ENCODE peak calls at places on chromosomes 5 and 9, in four cellular contexts. Z, W, P and U are unnamed samples.

GRCh38 chr5:55407059-55407684 is 99.4 kb downstream of the MTREX start:
- DNase-seq in Z (no peak), W (peak), P (no peak), U (peak)

GRCh38 chr5:132427285-132428146 is 58.0 kb downstream of the SLC22A5 start:
- DNase-seq in Z (peak), W (no peak), P (no peak), U (peak)

GRCh38 chr5:133819977-133820471 is 148.4 kb downstream of the C5orf15 start:
- DNase-seq in Z (no peak), W (no peak), P (no peak), U (no peak)

GRCh38 chr5:68252678-68253520 is 37.3 kb downstream of the PIK3R1 start:
- DNase-seq in Z (peak), W (peak), P (no peak), U (peak)

GRCh38 chr5:124880903-124881302 is 134.5 kb upstream of the ZNF608 start:
- DNase-seq in Z (no peak), W (no peak), P (no peak), U (no peak)

GRCh38 chr5:119267958-119268386 is 87.8 kb upstream of the TNFAIP8 start:
- DNase-seq in Z (peak), W (peak), P (peak), U (peak)

GRCh38 chr9:96232539-96233241 is 69.3 kb downstream of the HSD17B3 start:
- DNase-seq in Z (no peak), W (peak), P (no peak), U (peak)

GRCh38 chr5:75053286-75054109 is 1.1 kb upstream of the GCNT4 start:
- DNase-seq in Z (peak), W (peak), P (no peak), U (peak)

GRCh38 chr9:112327718-112328450 is 5.5 kb downstream of the PTBP3 start:
- DNase-seq in Z (no peak), W (no peak), P (no peak), U (peak)

GRCh38 chr5:98458004-98458403 is 315.5 kb upstream of the RGMB start:
- DNase-seq in Z (no peak), W (no peak), P (no peak), U (no peak)

GRCh38 chr9:68979538-68980314 is 34.2 kb downstream of the PRKACG start:
- DNase-seq in Z (no peak), W (no peak), P (no peak), U (no peak)

GRCh38 chr5:80937591-80937990 is 22.6 kb upstream of the RASGRF2 start:
- DNase-seq in Z (no peak), W (peak), P (no peak), U (peak)

GRCh38 chr5:78538240-78538850 is 110.2 kb downstream of the LHFPL2 start:
- DNase-seq in Z (no peak), W (no peak), P (no peak), U (peak)

GRCh38 chr5:78536797-78537196 is 111.8 kb downstream of the LHFPL2 start:
- DNase-seq in Z (no peak), W (no peak), P (no peak), U (no peak)

GRCh38 chr5:78537406-78537805 is 111.2 kb downstream of the LHFPL2 start:
- DNase-seq in Z (no peak), W (no peak), P (no peak), U (no peak)

GRCh38 chr5:78540335-78541057 is 108.1 kb downstream of the LHFPL2 start:
- DNase-seq in Z (no peak), W (no peak), P (no peak), U (no peak)

GRCh38 chr5:78537821-78538220 is 110.8 kb downstream of the LHFPL2 start:
- DNase-seq in Z (no peak), W (peak), P (no peak), U (peak)
- TF ChIP-seq CTCF in Z (peak), W (peak), P (peak), U (peak)

GRCh38 chr9:132548971-132549649 is 33.3 kb upstream of the BARHL1 start:
- DNase-seq in Z (no peak), W (no peak), P (no peak), U (no peak)

GRCh38 chr9:132547436-132547835 is 35.0 kb upstream of the BARHL1 start:
- DNase-seq in Z (no peak), W (no peak), P (no peak), U (no peak)

GRCh38 chr9:132547052-132547431 is 35.4 kb upstream of the BARHL1 start:
- DNase-seq in Z (no peak), W (no peak), P (no peak), U (no peak)

GRCh38 chr9:132546148-132547051 is 36.0 kb upstream of the BARHL1 start:
- DNase-seq in Z (no peak), W (peak), P (no peak), U (peak)

DNA sequence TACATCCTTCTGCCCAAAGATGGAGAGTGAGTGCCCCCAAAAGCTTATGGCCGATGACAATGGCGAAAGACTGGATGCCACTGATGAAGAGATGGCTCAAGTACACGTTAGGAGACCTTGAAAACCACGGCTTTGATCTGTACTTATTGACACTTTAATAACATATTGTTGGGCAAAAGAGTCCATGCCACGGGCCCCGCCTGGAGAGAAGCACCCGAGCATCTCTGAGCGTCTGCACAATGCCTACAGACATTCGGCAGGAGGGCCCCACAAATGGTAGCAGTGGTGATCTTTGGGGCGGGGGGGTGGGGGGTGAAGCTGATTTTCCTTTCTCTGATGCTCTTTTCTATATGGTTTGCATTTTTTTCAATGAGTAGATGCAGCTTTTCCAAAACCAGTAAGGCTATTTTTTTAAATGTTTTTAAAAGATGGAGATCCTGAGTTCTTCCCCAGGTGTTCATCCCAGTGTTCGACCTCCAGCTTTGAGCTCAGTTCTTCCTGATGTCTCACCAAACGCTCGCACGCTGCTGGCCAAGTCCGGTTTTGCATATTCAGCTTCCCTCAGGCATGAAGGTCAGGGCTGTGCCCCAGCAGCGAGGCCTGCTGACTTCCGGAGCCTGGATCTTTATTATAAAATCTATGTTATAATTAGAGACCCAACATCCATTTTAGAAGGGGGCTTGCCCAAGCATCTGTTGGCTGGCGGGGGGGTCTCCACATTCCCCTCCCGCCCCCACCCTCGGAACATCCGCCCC is 34.3 kb upstream of the BARHL1 start:
- DNase-seq in Z (no peak), W (no peak), P (no peak), U (no peak)
- TF ChIP-seq CTCF in Z (no peak), W (no peak), P (no peak), U (no peak)

DNA sequence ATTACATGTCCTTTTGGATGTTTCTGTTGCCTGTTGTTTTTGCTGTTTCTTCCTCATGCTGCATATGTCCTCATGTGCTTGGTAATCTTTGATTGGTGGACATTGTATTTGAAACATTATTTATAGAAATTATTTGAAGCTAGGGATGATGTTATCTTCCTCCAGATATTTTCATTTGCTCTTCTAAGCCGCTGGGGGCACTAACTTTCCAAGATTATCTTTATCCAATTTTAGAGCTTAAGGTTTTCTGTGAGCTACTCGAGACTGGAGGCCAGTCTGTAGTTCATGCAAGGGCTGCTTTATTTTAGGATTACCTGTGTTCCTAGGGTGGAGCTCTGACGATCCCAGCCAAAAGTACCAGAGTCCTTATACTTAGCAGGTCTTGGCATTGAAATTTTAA is 40.9 kb downstream of the STX17 start:
- DNase-seq in Z (no peak), W (no peak), P (no peak), U (no peak)
- TF ChIP-seq CTCF in Z (no peak), W (no peak), P (peak), U (no peak)

GRCh38 chr5:7078901-7079300 is 317.0 kb upstream of the ADCY2 start:
- DNase-seq in Z (no peak), W (no peak), P (no peak), U (peak)

GRCh38 chr5:7078090-7078489 is 317.8 kb upstream of the ADCY2 start:
- DNase-seq in Z (no peak), W (no peak), P (no peak), U (no peak)

GRCh38 chr5:7073666-7074065 is 322.3 kb upstream of the ADCY2 start:
- DNase-seq in Z (no peak), W (no peak), P (no peak), U (no peak)

GRCh38 chr5:7074176-7074575 is 321.8 kb upstream of the ADCY2 start:
- DNase-seq in Z (no peak), W (no peak), P (no peak), U (no peak)
- TF ChIP-seq CTCF in Z (no peak), W (no peak), P (no peak), U (no peak)

GRCh38 chr9:98085058-98085457 is 28.5 kb downstream of the NANS start:
- DNase-seq in Z (no peak), W (no peak), P (no peak), U (no peak)

GRCh38 chr9:98084396-98084795 is 27.9 kb downstream of the NANS start:
- DNase-seq in Z (no peak), W (no peak), P (no peak), U (no peak)

GRCh38 chr9:98085955-98086354 is 29.4 kb downstream of the NANS start:
- DNase-seq in Z (no peak), W (no peak), P (no peak), U (peak)

GRCh38 chr9:98086461-98086860 is 29.9 kb downstream of the NANS start:
- DNase-seq in Z (no peak), W (no peak), P (no peak), U (no peak)

GRCh38 chr9:98087420-98088354 is 31.2 kb downstream of the NANS start:
- DNase-seq in Z (peak), W (peak), P (no peak), U (no peak)
- TF ChIP-seq CTCF in Z (no peak), W (no peak), P (peak), U (no peak)

DNA sequence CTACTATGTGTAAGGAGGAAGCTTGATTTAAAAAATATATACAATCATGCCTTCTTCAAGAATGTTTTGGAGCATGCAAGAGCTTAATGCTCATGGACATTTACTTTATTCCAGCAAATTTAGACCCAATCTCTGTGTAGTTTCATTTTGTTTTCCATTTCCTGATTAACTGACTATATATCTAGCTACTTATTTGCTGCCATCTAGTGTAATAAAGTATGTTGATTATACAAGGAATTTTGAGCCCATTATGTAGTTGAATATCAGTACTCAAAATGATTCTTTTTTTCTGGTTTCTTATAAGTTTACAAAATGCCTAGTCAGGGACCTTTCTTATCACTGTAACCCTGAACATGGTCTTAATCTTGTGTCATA is 100.0 kb upstream of the CCDC152 start:
- DNase-seq in Z (no peak), W (no peak), P (no peak), U (peak)
- TF ChIP-seq CTCF in Z (no peak), W (peak), P (peak), U (peak)

DNA sequence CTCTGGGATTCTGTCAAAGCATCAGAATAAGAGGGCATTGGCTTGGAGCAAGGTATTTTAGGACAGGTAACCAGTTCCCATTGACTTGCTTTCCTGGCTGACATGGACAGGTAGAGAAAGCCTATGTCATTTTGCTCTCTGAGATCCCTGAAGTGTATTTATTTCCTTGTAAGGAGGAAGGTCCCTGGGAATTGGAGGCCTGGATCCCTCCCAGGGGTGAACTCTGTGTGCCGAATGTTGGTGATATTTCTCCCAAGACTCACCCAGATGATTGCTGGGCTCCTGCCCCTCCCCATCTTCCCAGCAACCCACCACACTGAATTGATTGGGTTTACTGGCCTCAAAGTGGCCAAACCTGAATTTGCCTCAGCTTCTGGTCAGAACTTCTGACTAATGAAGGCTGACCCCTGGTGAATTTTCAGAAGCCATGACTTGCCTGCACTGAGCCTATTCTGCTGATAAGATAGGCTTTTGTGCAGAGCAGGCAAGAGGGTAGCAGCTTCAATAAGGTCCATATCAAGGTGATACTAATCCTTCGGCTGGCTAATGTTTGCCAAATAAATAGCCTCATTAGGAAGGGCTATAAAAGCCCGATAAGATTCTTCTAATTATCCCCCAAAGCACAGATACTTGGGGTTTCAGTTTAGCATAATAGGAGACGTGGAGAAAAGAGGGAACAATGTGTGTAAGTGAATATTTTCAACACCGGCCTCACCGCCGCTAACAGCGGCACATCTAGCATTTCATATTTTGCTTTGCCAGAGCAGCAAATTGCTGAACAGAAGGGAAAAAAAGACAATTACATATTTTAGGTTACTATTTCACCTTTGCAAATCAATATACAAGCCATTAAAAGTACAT is 152.9 kb upstream of the PITX1 start:
- DNase-seq in Z (no peak), W (peak), P (no peak), U (peak)
- TF ChIP-seq CTCF in Z (no peak), W (peak), P (no peak), U (peak)

GRCh38 chr5:92222449-92222848 is 839.3 kb upstream of the ARRDC3 start:
- DNase-seq in Z (no peak), W (no peak), P (no peak), U (no peak)
- TF ChIP-seq CTCF in Z (no peak), W (no peak), P (no peak), U (no peak)

GRCh38 chr9:119020730-119021333 is 348.4 kb downstream of the BRINP1 start:
- DNase-seq in Z (no peak), W (no peak), P (no peak), U (no peak)
- TF ChIP-seq CTCF in Z (no peak), W (no peak), P (no peak), U (no peak)